ENCODE peak calls at places on chromosomes 1 and 21, in four cellular contexts. R, L, P and V are unnamed samples.
A peak's percentile ranks its signal among the peaks of the same experiment; 100 is the strongest.

GRCh38 chr1:46653405-46653853 is 14.7 kb downstream of the ATPAF1 start:
- DNase-seq in R (peak; percentile 57), L (no peak), P (no peak), V (no peak)

GRCh38 chr1:229436178-229436577 is 2.3 kb upstream of the ACTA1 start:
- DNase-seq in R (no peak), L (no peak), P (no peak), V (no peak)

GRCh38 chr21:44013380-44014088 is 1.4 kb downstream of the TRAPPC10 start:
- DNase-seq in R (peak; percentile 30), L (peak; percentile 66), P (peak; percentile 25), V (no peak)

GRCh38 chr1:85440584-85440983 is 24.4 kb downstream of the DDAH1 start:
- DNase-seq in R (no peak), L (no peak), P (no peak), V (no peak)

GRCh38 chr21:36654341-36654740 is 44.6 kb upstream of the SIM2 start:
- DNase-seq in R (no peak), L (no peak), P (no peak), V (no peak)

GRCh38 chr1:174680101-174680500 is 232.3 kb downstream of the GPR52 start:
- DNase-seq in R (no peak), L (no peak), P (no peak), V (no peak)

GRCh38 chr1:220761688-220762427 is 13.7 kb downstream of the MTARC2 start:
- DNase-seq in R (no peak), L (no peak), P (no peak), V (no peak)

GRCh38 chr1:182768973-182769372 is 20.6 kb upstream of the NPL start:
- DNase-seq in R (no peak), L (no peak), P (no peak), V (no peak)

GRCh38 chr1:47536646-47537118 is 98.8 kb downstream of the FOXD2 start:
- DNase-seq in R (no peak), L (no peak), P (no peak), V (no peak)

GRCh38 chr1:83497563-83497962 is 501.4 kb downstream of the TTLL7 start:
- DNase-seq in R (no peak), L (no peak), P (peak; percentile 13), V (no peak)

GRCh38 chr1:31095298-31095981 is 29.9 kb upstream of the PUM1 start:
- DNase-seq in R (no peak), L (no peak), P (peak; percentile 25), V (no peak)

GRCh38 chr1:49356594-49356993 is 579.9 kb upstream of the BEND5 start:
- DNase-seq in R (no peak), L (no peak), P (peak; percentile 59), V (no peak)

GRCh38 chr21:31372176-31372765 is 28.2 kb upstream of the TIAM1 start:
- DNase-seq in R (no peak), L (no peak), P (peak; percentile 29), V (no peak)

GRCh38 chr1:193070395-193070753 is 11.0 kb downstream of the RO60 start:
- DNase-seq in R (no peak), L (peak; percentile 50), P (no peak), V (no peak)

GRCh38 chr1:147581459-147581858 is 40.2 kb downstream of the BCL9 start:
- DNase-seq in R (no peak), L (no peak), P (no peak), V (no peak)

GRCh38 chr1:111990878-111991760 is 1.7 kb upstream of the KCND3 start:
- DNase-seq in R (peak; percentile 68), L (no peak), P (peak; percentile 46), V (peak; percentile 4)

GRCh38 chr1:226946841-226947240 is 6.7 kb downstream of the COQ8A start:
- DNase-seq in R (no peak), L (no peak), P (peak; percentile 18), V (no peak)

GRCh38 chr1:203650012-203650836 is 23.6 kb downstream of the ATP2B4 start:
- DNase-seq in R (peak; percentile 86), L (peak; percentile 93), P (peak; percentile 46), V (peak; percentile 50)

GRCh38 chr1:192159034-192159433 is 772 bp downstream of the RGS18 start:
- DNase-seq in R (no peak), L (no peak), P (no peak), V (no peak)

GRCh38 chr1:203307690-203308126 is 2.4 kb downstream of the BTG2 start:
- DNase-seq in R (no peak), L (no peak), P (no peak), V (no peak)

GRCh38 chr1:47948126-47948525 is 49.1 kb downstream of the TRABD2B start:
- DNase-seq in R (peak; percentile 74), L (no peak), P (no peak), V (no peak)

GRCh38 chr21:46100426-46100825 is 2.5 kb downstream of the COL6A2 start:
- DNase-seq in R (peak; percentile 5), L (no peak), P (peak; percentile 65), V (no peak)

GRCh38 chr1:65174585-65174984 is 26.6 kb downstream of the AK4 start:
- DNase-seq in R (no peak), L (no peak), P (peak; percentile 95), V (peak; percentile 74)

GRCh38 chr1:180849031-180849775 is 63.5 kb upstream of the KIAA1614 start:
- DNase-seq in R (no peak), L (peak; percentile 93), P (no peak), V (no peak)

GRCh38 chr1:228487336-228488106 is at the start of gene RNF187:
- DNase-seq in R (peak; percentile 88), L (peak; percentile 91), P (peak; percentile 27), V (no peak)

GRCh38 chr1:19260211-19261138 is 8.9 kb downstream of the MRTO4 start:
- DNase-seq in R (peak; percentile 17), L (no peak), P (peak; percentile 26), V (peak; percentile 13)

GRCh38 chr1:114668784-114669561 is 876 bp downstream of the DENND2C start:
- DNase-seq in R (peak; percentile 18), L (peak; percentile 10), P (peak; percentile 76), V (peak; percentile 56)

GRCh38 chr1:229208481-229208880 is 62.4 kb upstream of the RAB4A start:
- DNase-seq in R (no peak), L (no peak), P (peak; percentile 78), V (peak; percentile 39)

GRCh38 chr1:106995970-106996369 is 60.5 kb upstream of the PRMT6 start:
- DNase-seq in R (no peak), L (peak; percentile 76), P (no peak), V (no peak)

GRCh38 chr1:178057863-178058576 is 35.9 kb upstream of the RASAL2 start:
- DNase-seq in R (peak; percentile 48), L (no peak), P (no peak), V (peak; percentile 57)

GRCh38 chr1:22071511-22071910 is 19.0 kb downstream of the CDC42 start:
- DNase-seq in R (no peak), L (no peak), P (no peak), V (no peak)

GRCh38 chr1:210683403-210684047 is 354.8 kb downstream of the HHAT start:
- DNase-seq in R (no peak), L (no peak), P (no peak), V (no peak)

GRCh38 chr1:222529181-222529580 is 18.7 kb downstream of the HHIPL2 start:
- DNase-seq in R (no peak), L (no peak), P (no peak), V (no peak)

GRCh38 chr1:5753431-5754078 is 238.7 kb downstream of the NPHP4 start:
- DNase-seq in R (no peak), L (no peak), P (no peak), V (no peak)

GRCh38 chr1:170618418-170618817 is 45.5 kb upstream of the PRRX1 start:
- DNase-seq in R (no peak), L (peak; percentile 47), P (no peak), V (no peak)

GRCh38 chr21:44657635-44658183 is at the start of gene KRTAP12-3:
- DNase-seq in R (no peak), L (peak; percentile 58), P (no peak), V (no peak)

GRCh38 chr1:247822060-247822459 is 1.9 kb downstream of the OR14A16 start:
- DNase-seq in R (no peak), L (no peak), P (no peak), V (no peak)
- H3K9me2 ChIP-seq in R (no peaks in the 10 kb centered on the region), L (no peaks in the 10 kb centered on the region), P (peaks cover 3% of the 10 kb centered on the region), V (no peaks in the 10 kb centered on the region)

GRCh38 chr1:206832352-206832751 is 33.1 kb upstream of the IL20 start:
- DNase-seq in R (no peak), L (no peak), P (no peak), V (no peak)
- TF ChIP-seq CTCF in R (no peak), L (no peak), P (no peak), V (no peak)

GRCh38 chr1:232464325-232464724 is 165.6 kb downstream of the SIPA1L2 start:
- DNase-seq in R (no peak), L (no peak), P (no peak), V (no peak)
- H2AFZ ChIP-seq in R (no peak overlapping the region), L (no peak overlapping the region), P (no peak overlapping the region), V (no peak overlapping the region)

DNA sequence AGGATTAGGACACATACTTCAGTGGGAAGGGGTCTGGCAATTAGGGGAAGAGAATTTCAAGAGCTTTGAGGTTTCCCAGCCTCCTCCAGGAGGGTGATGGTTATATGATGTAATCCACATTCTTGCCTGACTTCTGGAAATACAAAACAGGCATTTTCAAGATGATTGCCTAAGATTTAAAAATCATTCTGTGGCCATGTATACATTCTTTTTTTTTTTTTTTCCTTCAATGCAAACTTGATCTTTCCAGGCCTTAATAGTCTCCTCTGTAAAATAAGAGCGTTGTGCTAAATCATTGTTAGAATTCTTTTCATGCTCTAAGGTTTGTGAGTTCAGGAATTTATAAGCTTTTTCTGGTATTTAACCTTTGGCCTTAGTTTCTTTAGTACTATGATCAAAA is 192.3 kb upstream of the HMCN1 start:
- DNase-seq in R (no peak), L (no peak), P (no peak), V (no peak)
- H3K9me2 ChIP-seq in R (no peaks in the 10 kb centered on the region), L (no peaks in the 10 kb centered on the region), P (no peaks in the 10 kb centered on the region), V (no peaks in the 10 kb centered on the region)